ENCODE peak calls at places on chromosomes 11 and 22, in six cellular contexts. R is effector CD4-positive, alpha-beta T cell; H is coronary artery; P is thoracic aorta; Q is AG04450; K is EH. J is an unnamed sample.

GRCh38 chr11:10288881-10289764 is 4.9 kb downstream of the SBF2 start:
- DNase-seq in H (no peak), R (no peak), K (no peak), Q (no peak), P (no peak), J (no peak)

GRCh38 chr11:20459865-20460264 is 72.3 kb downstream of the PRMT3 start:
- DNase-seq in H (no peak), R (no peak), P (no peak), K (no peak), Q (no peak), J (no peak)

GRCh38 chr11:103338621-103339484 is 229.6 kb downstream of the DYNC2H1 start:
- DNase-seq in R (no peak), H (no peak), K (peak), P (no peak), Q (no peak), J (no peak)

GRCh38 chr22:47162865-47163264 is 400.4 kb downstream of the TBC1D22A start:
- DNase-seq in R (no peak), Q (no peak), K (no peak), H (peak), P (no peak), J (no peak)

GRCh38 chr11:14542384-14542783 is 22.2 kb upstream of the PSMA1 start:
- DNase-seq in P (no peak), Q (no peak), R (no peak), K (no peak), H (no peak), J (no peak)

GRCh38 chr22:46593211-46593676 is 26.9 kb upstream of the GRAMD4 start:
- DNase-seq in K (no peak), P (no peak), H (no peak), R (no peak), Q (no peak), J (no peak)

GRCh38 chr22:30947163-30947820 is 21.3 kb downstream of the MORC2 start:
- DNase-seq in K (no peak), H (no peak), P (peak), Q (no peak), R (no peak), J (no peak)

GRCh38 chr11:134950692-134951304 is 538.8 kb upstream of the B3GAT1 start:
- DNase-seq in Q (no peak), H (no peak), P (no peak), R (no peak), K (peak), J (no peak)

GRCh38 chr11:120207517-120207916 is 3.3 kb upstream of the OAF start:
- DNase-seq in Q (no peak), K (no peak), H (no peak), P (no peak), R (no peak), J (no peak)